ENCODE peak calls at places on chromosomes 13 and 19, in seven cellular contexts. W is foreskin keratinocyte, V is A172, B is frontal cortex, M is RWPE1, Y is uterus, C is lung. Q is an unnamed sample.

GRCh38 chr13:20826810-20827560 is 53.2 kb upstream of the EEF1AKMT1 start:
- DNase-seq in W (peak), V (no peak), M (no peak), B (no peak), Y (no peak), C (no peak), Q (no peak)

GRCh38 chr13:23697772-23698313 is 127.6 kb downstream of the TNFRSF19 start:
- DNase-seq in V (no peak), C (no peak), Y (no peak), M (no peak), B (no peak), W (no peak), Q (no peak)

GRCh38 chr13:37348916-37349653 is 243.6 kb upstream of the CSNK1A1L start:
- DNase-seq in C (no peak), M (no peak), Y (no peak), W (no peak), V (no peak), B (no peak), Q (peak)

GRCh38 chr19:40331052-40331451 is 17.1 kb downstream of the C19orf47 start:
- DNase-seq in V (no peak), B (no peak), C (peak), W (peak), M (peak), Y (no peak), Q (no peak)

GRCh38 chr13:113585828-113586355 is 1.3 kb downstream of the TFDP1 start:
- DNase-seq in M (no peak), V (no peak), W (no peak), B (no peak), C (no peak), Y (no peak), Q (peak)

GRCh38 chr19:18978616-18979015 is 37.6 kb upstream of the HOMER3 start:
- DNase-seq in M (no peak), C (no peak), Y (no peak), W (no peak), B (no peak), V (no peak), Q (no peak)

GRCh38 chr13:48908381-48909087 is 67.2 kb upstream of the FNDC3A start:
- DNase-seq in M (peak), Y (no peak), C (no peak), V (peak), W (peak), B (no peak), Q (peak)

GRCh38 chr13:76012091-76012721 is 376.1 kb downstream of the LMO7 start:
- DNase-seq in C (no peak), W (no peak), B (no peak), M (no peak), Y (no peak), V (no peak), Q (no peak)

GRCh38 chr13:40271931-40272775 is 394.3 kb downstream of the FOXO1 start:
- DNase-seq in C (peak), Y (peak), V (peak), B (peak), M (peak), W (peak), Q (peak)

GRCh38 chr13:27797228-27797624 is 4.9 kb downstream of the GSX1 start:
- DNase-seq in M (peak), Y (no peak), C (no peak), W (peak), V (no peak), B (no peak), Q (peak)

GRCh38 chr19:18109731-18110671 is 12.4 kb downstream of the MAST3 start:
- DNase-seq in M (no peak), C (peak), W (no peak), B (no peak), Y (no peak), V (no peak), Q (no peak)

GRCh38 chr19:43620061-43621001 is 902 bp upstream of the ZNF428 start:
- DNase-seq in V (no peak), B (no peak), C (no peak), Y (no peak), M (no peak), W (no peak), Q (no peak)

GRCh38 chr13:38993381-38993780 is 2.8 kb upstream of the STOML3 start:
- DNase-seq in V (no peak), B (no peak), W (no peak), Y (no peak), M (no peak), C (no peak), Q (no peak)

GRCh38 chr13:105817011-105817410 is 718.5 kb downstream of the EFNB2 start:
- DNase-seq in M (peak), Y (no peak), W (peak), V (no peak), B (no peak), C (no peak), Q (no peak)

GRCh38 chr19:15701757-15702589 is 25.9 kb upstream of the OR10H2 start:
- DNase-seq in Y (no peak), B (no peak), V (peak), M (no peak), C (no peak), W (peak), Q (no peak)

GRCh38 chr19:29845576-29846176 is 33.9 kb downstream of the CCNE1 start:
- DNase-seq in V (peak), W (peak), M (no peak), Y (peak), B (no peak), C (no peak), Q (peak)

GRCh38 chr19:30402790-30403189 is 30.6 kb downstream of the ZNF536 start:
- DNase-seq in Y (no peak), C (no peak), W (no peak), M (no peak), B (no peak), V (no peak), Q (no peak)

GRCh38 chr19:20077791-20078463 is at the start of gene ZNF90:
- DNase-seq in M (peak), C (peak), W (peak), Y (peak), V (peak), B (peak), Q (peak)

GRCh38 chr19:53868892-53869804 is 1.5 kb downstream of the MYADM start:
- DNase-seq in W (peak), V (peak), M (peak), B (peak), Y (peak), C (peak), Q (peak)

GRCh38 chr13:109627649-109628048 is 158.7 kb downstream of the IRS2 start:
- DNase-seq in W (no peak), C (no peak), V (no peak), M (no peak), Y (no peak), B (no peak), Q (no peak)

GRCh38 chr13:20831254-20831653 is 57.5 kb upstream of the EEF1AKMT1 start:
- DNase-seq in B (no peak), Y (no peak), V (no peak), W (no peak), M (no peak), C (no peak), Q (no peak)

GRCh38 chr19:15584541-15585115 is 30.4 kb upstream of the CYP4F8 start:
- DNase-seq in W (peak), M (peak), B (peak), C (peak), Y (peak), V (peak), Q (peak)

GRCh38 chr19:48194041-48194871 is 23.8 kb downstream of the ZSWIM9 start:
- DNase-seq in M (no peak), B (no peak), W (no peak), V (no peak), Y (no peak), C (no peak), Q (no peak)

GRCh38 chr19:41398603-41399002 is 985 bp downstream of the BCKDHA start:
- DNase-seq in B (no peak), W (no peak), C (no peak), V (no peak), M (no peak), Y (no peak), Q (no peak)

GRCh38 chr19:39517432-39517831 is 2.5 kb downstream of the SELENOV start:
- DNase-seq in V (no peak), W (no peak), Y (no peak), C (no peak), B (no peak), M (no peak), Q (no peak)

GRCh38 chr19:41616785-41617621 is 9.9 kb downstream of the CEACAM4 start:
- DNase-seq in M (peak), C (peak), B (no peak), W (peak), V (peak), Y (no peak), Q (peak)

GRCh38 chr19:35267818-35268545 is 780 bp upstream of the USF2 start:
- DNase-seq in Y (peak), B (peak), W (peak), M (peak), V (peak), C (peak), Q (peak)

GRCh38 chr19:35774274-35775045 is 904 bp upstream of the ARHGAP33 start:
- DNase-seq in Y (no peak), M (no peak), W (no peak), C (no peak), V (no peak), B (peak), Q (no peak)

GRCh38 chr19:53597023-53597422 is 34.8 kb upstream of the DPRX start:
- DNase-seq in B (no peak), C (no peak), W (peak), Y (no peak), V (no peak), M (no peak), Q (peak)

GRCh38 chr13:21616880-21617279 is 12.9 kb upstream of the MICU2 start:
- DNase-seq in C (no peak), M (no peak), B (no peak), Y (no peak), V (no peak), W (no peak), Q (no peak)

GRCh38 chr19:48975947-48976847 is 11.1 kb downstream of the FTL start:
- DNase-seq in B (no peak), V (no peak), M (no peak), Y (no peak), C (no peak), W (no peak), Q (no peak)

GRCh38 chr19:15287496-15287895 is 44.8 kb downstream of the BRD4 start:
- DNase-seq in B (no peak), W (no peak), Y (no peak), M (no peak), C (no peak), V (no peak), Q (no peak)

GRCh38 chr19:29620931-29621351 is 14.9 kb downstream of the POP4 start:
- DNase-seq in W (no peak), V (no peak), C (no peak), B (no peak), M (no peak), Y (no peak), Q (no peak)

GRCh38 chr13:66492479-66492878 is 737.7 kb downstream of the PCDH9 start:
- DNase-seq in M (no peak), Y (no peak), V (no peak), B (no peak), C (no peak), W (no peak), Q (no peak)

GRCh38 chr13:40666905-40667621 is 622 bp upstream of the FOXO1 start:
- DNase-seq in M (peak), Y (peak), V (peak), B (peak), W (no peak), C (peak), Q (no peak)

GRCh38 chr19:56566904-56567273 is 379 bp upstream of the ZNF470 start:
- DNase-seq in V (no peak), W (no peak), C (peak), M (peak), B (peak), Y (peak), Q (no peak)